ENCODE peak calls at places on chromosomes 7 and 10, in nine cellular contexts. O is coronary artery, W is WERI-Rb-1, M is progenitor cell of endocrine pancreas, Z is upper lobe of right lung, A is upper lobe of left lung, Y is body of pancreas, N is MCF 10A, I is HL-60. J is an unnamed sample.
A peak's percentile ranks its signal among the peaks of the same experiment; 100 is the strongest.

GRCh38 chr10:110495731-110496552 is 1.8 kb upstream of the DUSP5 start:
- DNase-seq in O (no peak), W (peak; percentile 82), M (no peak), Z (peak; percentile 76), A (peak; percentile 43), Y (no peak), N (peak; percentile 68), I (no peak), J (no peak)

GRCh38 chr7:18212788-18213187 is 185.1 kb upstream of the PRPS1L1 start:
- DNase-seq in O (no peak), W (no peak), M (no peak), Z (no peak), A (no peak), Y (no peak), N (no peak), I (no peak), J (no peak)

GRCh38 chr10:114504769-114505579 is 100.7 kb upstream of the AFAP1L2 start:
- DNase-seq in O (no peak), W (no peak), M (no peak), Z (no peak), A (no peak), Y (peak; percentile 60), N (peak; percentile 86), I (no peak), J (no peak)

GRCh38 chr7:70587739-70588138 is 544.2 kb upstream of the GALNT17 start:
- DNase-seq in O (no peak), W (no peak), M (no peak), Z (no peak), A (no peak), Y (no peak), N (no peak), I (no peak), J (no peak)

GRCh38 chr7:27124096-27124978 is 6.2 kb downstream of the HOXA4 start:
- DNase-seq in O (peak; percentile 59), W (no peak), M (no peak), Z (no peak), A (peak; percentile 89), Y (no peak), N (no peak), I (no peak), J (no peak)

GRCh38 chr10:59362184-59362966 is at the start of gene FAM13C:
- DNase-seq in O (peak; percentile 86), W (peak; percentile 78), M (peak; percentile 57), Z (peak; percentile 85), A (peak; percentile 90), Y (peak; percentile 73), N (peak; percentile 47), I (no peak), J (no peak)

GRCh38 chr10:128463991-128464755 is 337.9 kb upstream of the MKI67 start:
- DNase-seq in O (peak; percentile 83), W (peak; percentile 65), M (peak; percentile 65), Z (peak; percentile 76), A (no peak), Y (peak; percentile 9), N (peak; percentile 38), I (no peak), J (peak; percentile 93)

GRCh38 chr10:133067152-133068090 is 20.3 kb upstream of the ADGRA1 start:
- DNase-seq in O (no peak), W (no peak), M (no peak), Z (no peak), A (peak; percentile 62), Y (no peak), N (no peak), I (no peak), J (no peak)

GRCh38 chr7:102453319-102453718 is 11.3 kb downstream of the ALKBH4 start:
- DNase-seq in O (no peak), W (no peak), M (no peak), Z (no peak), A (no peak), Y (no peak), N (no peak), I (no peak), J (no peak)

GRCh38 chr7:102452451-102452850 is 12.2 kb downstream of the ALKBH4 start:
- DNase-seq in O (no peak), W (no peak), M (no peak), Z (no peak), A (no peak), Y (no peak), N (no peak), I (no peak), J (no peak)

GRCh38 chr7:102449136-102449535 is 15.5 kb downstream of the ALKBH4 start:
- DNase-seq in O (no peak), W (no peak), M (no peak), Z (no peak), A (no peak), Y (no peak), N (no peak), I (no peak), J (no peak)

GRCh38 chr7:102450242-102450641 is 14.4 kb downstream of the ALKBH4 start:
- DNase-seq in O (no peak), W (peak; percentile 40), M (no peak), Z (no peak), A (no peak), Y (no peak), N (peak; percentile 22), I (no peak), J (no peak)

DNA sequence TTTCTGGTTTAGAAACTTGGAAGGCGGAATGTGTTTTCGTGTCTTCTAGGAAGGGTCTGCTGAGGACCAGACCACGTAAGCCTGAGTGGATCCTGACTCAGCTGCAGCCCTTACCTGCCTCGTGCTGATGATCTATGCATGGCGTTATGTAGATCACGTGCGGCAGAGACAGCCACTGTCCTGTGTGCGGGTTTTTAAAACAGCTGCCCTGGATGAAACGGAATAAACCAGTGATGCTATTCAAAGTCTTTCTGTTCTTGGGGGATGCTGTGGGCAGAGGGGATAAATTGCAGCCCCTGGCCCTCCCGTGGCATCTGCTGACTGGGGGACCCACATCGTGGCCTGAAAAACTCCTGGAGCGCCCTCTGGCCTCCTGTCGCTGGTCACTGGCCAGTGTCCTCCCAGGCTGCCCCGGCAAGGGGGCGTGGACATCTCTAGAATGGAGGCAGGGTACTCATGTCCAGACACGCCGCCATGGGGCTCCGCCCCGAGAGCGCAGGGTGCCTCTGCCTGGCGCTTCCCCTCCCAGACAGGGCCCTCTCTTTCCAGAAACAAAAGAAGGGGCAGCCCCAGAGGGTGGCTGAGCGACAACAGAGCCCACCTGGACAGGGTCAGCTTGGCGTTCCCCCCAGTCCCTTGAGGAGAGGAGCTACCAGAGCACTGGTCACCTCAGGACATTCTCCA is 13.2 kb downstream of the ALKBH4 start:
- DNase-seq in O (no peak), W (peak; percentile 95), M (no peak), Z (no peak), A (peak; percentile 80), Y (no peak), N (peak; percentile 62), I (no peak), J (no peak)
- TF ChIP-seq CTCF in O (no peak), W (peak; percentile 64), M (peak; percentile 12), Z (no peak), A (no peak), Y (no peak), N (no peak), I (no peak), J (no peak)

GRCh38 chr7:23013715-23014649 is at the start of gene HYCC1:
- DNase-seq in O (peak; percentile 100), W (peak; percentile 99), M (peak; percentile 97), Z (peak; percentile 99), A (peak; percentile 95), Y (peak; percentile 99), N (peak; percentile 99), I (peak; percentile 95), J (peak; percentile 100)

GRCh38 chr7:23011222-23011924 is 2.6 kb downstream of the HYCC1 start:
- DNase-seq in O (no peak), W (no peak), M (no peak), Z (no peak), A (no peak), Y (no peak), N (no peak), I (no peak), J (no peak)

GRCh38 chr7:23012186-23012585 is 1.7 kb downstream of the HYCC1 start:
- DNase-seq in O (no peak), W (peak; percentile 10), M (no peak), Z (no peak), A (no peak), Y (no peak), N (no peak), I (no peak), J (no peak)

GRCh38 chr7:23014681-23015080 is 751 bp upstream of the HYCC1 start:
- DNase-seq in O (no peak), W (no peak), M (no peak), Z (no peak), A (no peak), Y (no peak), N (no peak), I (no peak), J (no peak)

DNA sequence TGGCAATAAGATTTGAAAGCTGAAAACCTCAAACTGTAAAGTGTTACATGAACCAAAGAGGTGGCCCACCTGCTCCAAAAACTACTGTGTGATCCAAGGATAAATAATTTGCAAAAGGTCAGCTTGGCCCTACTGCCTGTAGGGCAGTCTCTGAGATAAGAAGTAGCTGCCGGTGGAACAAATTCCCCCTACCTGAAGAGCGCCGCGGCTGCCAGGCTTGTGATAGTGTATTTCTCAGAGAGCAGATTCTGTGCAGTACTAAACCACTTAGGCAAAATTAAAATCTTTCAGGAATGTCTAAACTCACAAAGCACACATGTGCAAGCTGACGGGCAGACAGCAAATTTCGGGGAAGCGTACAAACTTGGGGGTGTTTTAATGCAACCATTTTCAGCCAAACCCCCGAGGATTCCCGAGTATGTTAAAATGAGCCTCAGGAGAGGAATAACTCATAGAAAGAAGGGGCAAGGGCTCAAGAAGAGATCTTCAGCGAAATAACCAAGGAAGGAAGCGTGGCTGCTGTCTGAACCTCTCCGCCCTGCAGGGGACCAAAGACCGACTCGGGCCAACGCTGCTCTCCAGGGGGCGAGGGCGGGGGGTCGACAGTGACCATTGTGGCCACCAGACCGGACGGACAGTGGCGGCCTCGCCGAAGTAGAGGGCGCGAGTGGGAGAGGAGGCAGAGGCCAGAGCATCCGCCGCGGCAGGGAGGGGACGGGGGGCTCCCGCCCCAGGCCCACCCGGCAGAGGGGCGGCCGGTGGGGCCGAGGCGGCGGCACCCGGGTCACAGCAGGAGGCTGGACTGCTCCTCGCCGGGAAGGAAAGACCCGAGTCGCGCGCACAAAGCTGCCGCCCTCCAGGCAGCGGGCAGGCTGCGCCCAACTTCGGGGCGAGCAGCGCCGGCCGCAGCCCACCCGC is 874 bp downstream of the HYCC1 start:
- DNase-seq in O (no peak), W (peak; percentile 30), M (peak; percentile 47), Z (peak; percentile 67), A (no peak), Y (no peak), N (peak; percentile 45), I (no peak), J (no peak)
- TF ChIP-seq CTCF in O (no peak), W (no peak), M (peak; percentile 6), Z (no peak), A (no peak), Y (no peak), N (peak; percentile 9), I (no peak), J (peak; percentile 29)

DNA sequence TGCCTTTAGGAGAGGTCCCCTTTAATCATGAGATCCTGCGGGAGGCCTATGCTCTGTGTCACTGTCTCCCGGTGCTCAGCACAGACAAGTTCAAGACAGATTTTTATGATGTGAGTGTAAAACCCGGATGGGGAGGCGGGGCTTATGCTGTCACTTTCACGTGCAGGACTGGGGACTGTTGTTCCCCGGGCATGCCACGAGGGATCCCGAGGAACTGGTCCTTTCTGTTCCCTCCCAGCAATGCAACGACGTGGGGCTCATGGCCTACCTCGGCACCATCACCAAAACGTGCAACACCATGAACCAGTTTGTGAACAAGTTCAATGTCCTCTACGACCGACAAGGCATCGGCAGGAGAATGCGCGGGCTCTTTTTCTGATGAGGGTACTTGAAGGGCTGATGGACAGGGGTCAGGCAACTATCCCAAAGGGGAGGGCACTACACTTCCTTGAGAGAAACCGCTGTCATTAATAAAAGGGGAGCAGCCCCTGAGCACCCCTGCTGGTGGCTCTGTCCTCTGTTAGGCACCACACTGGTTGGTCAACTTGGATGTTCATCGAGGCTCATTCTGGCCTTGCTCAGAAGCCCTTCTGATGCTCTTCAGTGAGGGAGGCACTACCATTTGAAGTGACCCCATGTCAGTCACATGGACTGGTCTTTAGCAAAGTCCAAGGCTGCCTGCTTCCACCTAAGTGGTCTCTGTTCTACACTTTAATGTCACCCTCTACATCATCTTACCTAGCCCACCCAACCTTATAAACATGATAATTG is 2.8 kb downstream of the COPS6 start:
- DNase-seq in O (no peak), W (peak; percentile 43), M (no peak), Z (no peak), A (no peak), Y (no peak), N (no peak), I (peak; percentile 44), J (no peak)
- TF ChIP-seq CTCF in O (no peak), W (peak; percentile 23), M (no peak), Z (no peak), A (no peak), Y (no peak), N (no peak), I (no peak), J (peak; percentile 15)

GRCh38 chr10:108911814-108912541 is 1011.3 kb downstream of the XPNPEP1 start:
- DNase-seq in O (no peak), W (peak; percentile 91), M (peak; percentile 71), Z (peak; percentile 70), A (peak; percentile 80), Y (peak; percentile 62), N (peak; percentile 11), I (no peak), J (peak; percentile 80)
- TF ChIP-seq CTCF in O (no peak), W (peak; percentile 79), M (peak; percentile 67), Z (peak; percentile 38), A (no peak), Y (peak; percentile 27), N (peak; percentile 26), I (no peak), J (peak; percentile 81)